ENCODE peak calls at places on chromosomes 16 and 17, in six cellular contexts. K is DMS 273 treated with DMSO at 0.1 percent for 48 hours, B is germinal center, H is mucosa of gallbladder, F is mucosa of descending colon, R is body of pancreas. O is an unnamed sample.

GRCh38 chr16:11613381-11614303 is 26.9 kb upstream of the LITAF start:
- DNase-seq in F (peak), B (no peak), R (peak), K (peak), H (peak), O (peak)

GRCh38 chr16:52451971-52452421 is 94.9 kb downstream of the TOX3 start:
- DNase-seq in B (no peak), F (peak), H (peak), K (no peak), R (no peak), O (peak)

GRCh38 chr16:55001931-55002330 is 71.3 kb downstream of the IRX5 start:
- DNase-seq in B (no peak), F (no peak), K (no peak), R (no peak), H (no peak), O (no peak)

GRCh38 chr17:8706431-8706830 is 38.2 kb downstream of the CCDC42 start:
- DNase-seq in F (no peak), H (no peak), R (no peak), B (no peak), K (no peak), O (no peak)

GRCh38 chr17:1746975-1747543 is 4.4 kb downstream of the SERPINF2 start:
- DNase-seq in R (peak), B (no peak), F (peak), H (no peak), K (no peak), O (peak)

GRCh38 chr16:69924777-69925191 is 26.4 kb upstream of the CLEC18A start:
- DNase-seq in H (peak), F (no peak), R (peak), B (no peak), K (no peak), O (no peak)

GRCh38 chr17:51612692-51613091 is 352.3 kb downstream of the UTP18 start:
- DNase-seq in F (no peak), B (no peak), R (no peak), K (no peak), H (no peak), O (no peak)

GRCh38 chr17:5065227-5065744 is 13.0 kb upstream of the ZFP3 start:
- DNase-seq in K (no peak), H (no peak), F (no peak), B (no peak), R (no peak), O (no peak)

GRCh38 chr16:88807142-88807625 is 3.6 kb downstream of the CDT1 start:
- DNase-seq in F (no peak), R (no peak), H (no peak), K (no peak), B (no peak), O (no peak)

GRCh38 chr17:44758414-44759095 is at the start of gene ADAM11:
- DNase-seq in F (no peak), R (no peak), B (peak), K (no peak), H (no peak), O (no peak)

GRCh38 chr16:22648141-22648540 is 137.4 kb downstream of the NPIPB5 start:
- DNase-seq in H (no peak), F (no peak), B (no peak), K (no peak), R (no peak), O (no peak)

GRCh38 chr16:87874639-87875472 is 5.5 kb upstream of the SLC7A5 start:
- DNase-seq in R (no peak), B (no peak), F (no peak), K (no peak), H (no peak), O (no peak)

GRCh38 chr16:49048557-49048956 is 233.1 kb downstream of the CBLN1 start:
- DNase-seq in R (no peak), F (no peak), K (no peak), B (no peak), H (no peak), O (no peak)

GRCh38 chr17:67359960-67360817 is 6.2 kb downstream of the PSMD12 start:
- DNase-seq in H (no peak), R (no peak), F (no peak), B (peak), K (no peak), O (no peak)

GRCh38 chr17:33968350-33969044 is 286.6 kb upstream of the CCL2 start:
- DNase-seq in B (no peak), F (no peak), H (no peak), K (peak), R (peak), O (no peak)

GRCh38 chr17:48717367-48718161 is 4.8 kb downstream of the PRAC1 start:
- DNase-seq in B (no peak), R (no peak), F (no peak), H (no peak), K (no peak), O (no peak)

GRCh38 chr16:73152731-73153130 is 104.8 kb upstream of the ZFHX3 start:
- DNase-seq in B (no peak), H (no peak), R (no peak), K (no peak), F (no peak), O (no peak)

GRCh38 chr17:52660692-52661091 is 502.2 kb upstream of the CA10 start:
- DNase-seq in K (no peak), R (no peak), H (no peak), B (no peak), F (no peak), O (no peak)

GRCh38 chr16:67112591-67113399 is 3.1 kb downstream of the PHAF1 start:
- DNase-seq in B (no peak), K (no peak), H (peak), F (no peak), R (no peak), O (no peak)

GRCh38 chr16:29745853-29746345 is at the start of gene C16orf54:
- DNase-seq in K (no peak), F (peak), R (peak), B (peak), H (peak), O (peak)

O was measured in transverse colon.